ENCODE peak calls at places on chromosome 4, in nine cellular contexts. Y is heart left ventricle, I is lower lobe of right lung, C is IMR-90, B is mesendoderm, Q is HCT116, M is ovary, L is fibroblast of lung, S is neuronal stem cell. R is an unnamed sample.
A peak's percentile ranks its signal among the peaks of the same experiment; 100 is the strongest.

GRCh38 chr4:150126201-150126879 is 48.1 kb downstream of the DCLK2 start:
- DNase-seq in I (no peak), Q (no peak), B (no peak), Y (no peak), M (no peak), L (peak; percentile 78), C (peak; percentile 68), S (no peak), R (no peak)

GRCh38 chr4:115803825-115804224 is 690.4 kb upstream of the NDST4 start:
- DNase-seq in C (no peak), S (no peak), B (no peak), M (no peak), L (no peak), I (no peak), Q (no peak), Y (no peak), R (no peak)

GRCh38 chr4:4689694-4690440 is 148.0 kb upstream of the STX18 start:
- DNase-seq in S (no peak), Q (no peak), C (no peak), Y (no peak), I (no peak), B (no peak), M (no peak), L (no peak), R (no peak)

GRCh38 chr4:149999485-150000074 is 78.7 kb upstream of the DCLK2 start:
- DNase-seq in S (peak; percentile 15), L (peak; percentile 87), C (peak; percentile 87), M (peak; percentile 23), I (no peak), Q (peak; percentile 60), B (peak; percentile 65), Y (peak; percentile 32), R (no peak)

GRCh38 chr4:168304744-168305459 is 13.7 kb downstream of the DDX60 start:
- DNase-seq in I (no peak), Y (no peak), B (no peak), Q (no peak), C (peak; percentile 80), S (no peak), M (no peak), L (peak; percentile 73), R (no peak)

GRCh38 chr4:121898150-121898549 is 27.9 kb upstream of the BBS7 start:
- DNase-seq in L (no peak), Y (no peak), C (no peak), Q (peak; percentile 10), B (peak; percentile 11), I (no peak), S (no peak), M (no peak), R (no peak)

GRCh38 chr4:168059251-168059650 is 33.1 kb upstream of the ANXA10 start:
- DNase-seq in Y (no peak), Q (no peak), C (peak; percentile 72), L (peak; percentile 67), B (no peak), S (no peak), M (no peak), I (no peak), R (no peak)

GRCh38 chr4:123340381-123340701 is 56.3 kb upstream of the SPRY1 start:
- DNase-seq in I (no peak), M (no peak), Y (no peak), S (no peak), Q (peak; percentile 34), L (peak; percentile 92), C (peak; percentile 95), B (no peak), R (no peak)

GRCh38 chr4:120977435-120977997 is 55.0 kb upstream of the PRDM5 start:
- DNase-seq in I (no peak), Q (peak; percentile 61), L (peak; percentile 74), B (peak; percentile 86), Y (no peak), S (no peak), C (peak; percentile 70), M (no peak), R (no peak)

GRCh38 chr4:66564901-66565648 is 894.8 kb upstream of the EPHA5 start:
- DNase-seq in M (no peak), L (peak; percentile 67), Q (no peak), I (no peak), C (peak; percentile 73), Y (no peak), S (no peak), B (no peak), R (no peak)

GRCh38 chr4:6460876-6461275 is 11.5 kb downstream of the PPP2R2C start:
- DNase-seq in L (no peak), B (no peak), S (no peak), Q (no peak), M (no peak), C (no peak), Y (peak; percentile 4), I (no peak), R (peak; percentile 45)

GRCh38 chr4:13461511-13461910 is 22.6 kb downstream of the RAB28 start:
- DNase-seq in I (no peak), Y (no peak), C (peak; percentile 54), L (peak; percentile 35), M (no peak), B (no peak), S (no peak), Q (no peak), R (no peak)

GRCh38 chr4:123216946-123217345 is 179.6 kb upstream of the SPRY1 start:
- DNase-seq in Q (no peak), M (no peak), S (no peak), Y (no peak), L (no peak), I (no peak), C (no peak), B (no peak), R (no peak)

GRCh38 chr4:78213218-78213617 is 156.1 kb downstream of the FRAS1 start:
- DNase-seq in C (no peak), S (no peak), L (no peak), Y (no peak), M (no peak), I (no peak), Q (no peak), B (no peak), R (no peak)

GRCh38 chr4:137609693-137610450 is 77.6 kb upstream of the PCDH18 start:
- DNase-seq in I (no peak), L (peak; percentile 70), B (peak; percentile 44), M (no peak), Y (no peak), C (peak; percentile 78), Q (no peak), S (no peak), R (no peak)

GRCh38 chr4:145679520-145679919 is 426 bp upstream of the C4orf51 start:
- DNase-seq in Y (peak; percentile 27), I (peak; percentile 61), C (peak; percentile 97), L (peak; percentile 86), S (no peak), M (no peak), B (peak; percentile 32), Q (peak; percentile 43), R (peak; percentile 19)

GRCh38 chr4:25440478-25441030 is 63.5 kb downstream of the ANAPC4 start:
- DNase-seq in M (peak; percentile 87), Q (no peak), L (peak; percentile 25), C (no peak), B (no peak), S (no peak), Y (peak; percentile 56), I (no peak), R (no peak)

GRCh38 chr4:10460313-10461047 is 3.3 kb upstream of the ZNF518B start:
- DNase-seq in Q (no peak), Y (no peak), L (no peak), S (no peak), M (no peak), B (no peak), C (no peak), I (no peak), R (no peak)

GRCh38 chr4:153684182-153685073 is at the start of gene TLR2:
- DNase-seq in I (peak; percentile 93), Q (no peak), Y (peak; percentile 70), S (peak; percentile 41), B (peak; percentile 63), C (no peak), M (peak; percentile 48), L (no peak), R (peak; percentile 22)

GRCh38 chr4:123587983-123588494 is 191.4 kb downstream of the SPRY1 start:
- DNase-seq in C (peak; percentile 93), I (no peak), B (no peak), S (no peak), L (peak; percentile 93), Q (peak; percentile 63), Y (no peak), M (no peak), R (peak; percentile 12)

DNA sequence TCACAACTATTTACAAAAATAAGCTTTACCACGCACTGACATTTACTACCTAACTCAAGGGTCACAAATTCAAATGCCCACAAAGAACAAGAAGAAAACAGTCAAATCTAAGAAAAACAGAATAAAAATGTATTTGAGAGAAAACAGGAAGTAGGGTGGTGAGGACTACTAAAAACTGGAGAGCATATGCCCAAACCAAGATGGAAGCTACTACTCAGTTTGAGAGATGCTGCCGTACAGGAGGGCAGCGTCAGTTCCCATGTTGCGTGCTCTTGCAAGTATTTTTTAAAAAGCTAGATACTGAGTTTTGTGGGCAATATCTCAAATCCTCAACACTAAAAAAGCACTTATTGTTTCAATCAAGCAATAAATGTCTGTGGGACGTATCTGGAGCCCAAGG is 16.2 kb downstream of the HNRNPD start:
- DNase-seq in S (no peak), Q (no peak), C (no peak), I (no peak), B (no peak), M (no peak), Y (no peak), L (no peak), R (no peak)
- H3K36me3 ChIP-seq in S (peaks cover 20% of the 10 kb centered on the region), Q (peaks cover 65% of the 10 kb centered on the region), C (peaks cover 30% of the 10 kb centered on the region), I (peaks cover 61% of the 10 kb centered on the region), B (peaks cover 10% of the 10 kb centered on the region), M (no peaks in the 10 kb centered on the region), Y (peaks cover 32% of the 10 kb centered on the region), L (peaks cover 5% of the 10 kb centered on the region), R (peaks cover 25% of the 10 kb centered on the region)

DNA sequence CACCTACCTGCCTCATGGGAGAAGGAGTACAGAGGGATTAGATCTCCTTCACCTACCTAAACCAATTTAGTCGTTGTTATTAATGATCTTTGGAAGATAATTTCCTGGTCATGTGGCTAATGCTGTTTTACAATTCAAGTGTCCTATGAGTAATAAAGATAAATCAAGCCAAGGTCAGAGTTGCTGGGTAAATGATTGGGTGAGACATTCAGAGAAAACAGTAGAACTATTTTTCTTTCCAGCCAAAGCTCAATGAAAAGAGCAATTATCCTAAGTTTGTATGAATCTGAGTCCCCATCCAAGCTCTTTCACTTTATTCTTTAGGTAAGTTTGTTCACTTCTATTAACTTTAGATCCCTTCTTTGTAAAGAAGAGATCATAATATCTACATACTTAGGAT is 422.9 kb upstream of the FAM241A start:
- DNase-seq in Y (no peak), Q (no peak), C (no peak), B (no peak), L (no peak), M (no peak), S (no peak), I (no peak), R (no peak)
- H3K36me3 ChIP-seq in Y (no peaks in the 10 kb centered on the region), Q (no peaks in the 10 kb centered on the region), C (no peaks in the 10 kb centered on the region), B (no peaks in the 10 kb centered on the region), L (no peaks in the 10 kb centered on the region), M (no peaks in the 10 kb centered on the region), S (no peaks in the 10 kb centered on the region), I (no peaks in the 10 kb centered on the region), R (no peaks in the 10 kb centered on the region)

GRCh38 chr4:118826723-118827444 is 9.0 kb downstream of the SEC24D start:
- DNase-seq in Q (no peak), M (no peak), B (peak; percentile 36), S (no peak), I (no peak), L (no peak), C (no peak), Y (no peak), R (no peak)
- H3K36me3 ChIP-seq in Q (no peaks in the 10 kb centered on the region), M (no peaks in the 10 kb centered on the region), B (peaks cover 7% of the 10 kb centered on the region), S (peaks cover 6% of the 10 kb centered on the region), I (peaks cover 56% of the 10 kb centered on the region), L (peaks cover 25% of the 10 kb centered on the region), C (peaks cover 62% of the 10 kb centered on the region), Y (peaks cover 10% of the 10 kb centered on the region), R (peaks cover 8% of the 10 kb centered on the region)

GRCh38 chr4:182177166-182177565 is 66.0 kb upstream of the TENM3 start:
- DNase-seq in S (no peak), Q (no peak), L (peak; percentile 23), C (no peak), M (no peak), Y (no peak), I (no peak), B (no peak), R (no peak)
- H3K36me3 ChIP-seq in S (no peaks in the 10 kb centered on the region), Q (no peaks in the 10 kb centered on the region), L (no peaks in the 10 kb centered on the region), C (no peaks in the 10 kb centered on the region), M (no peaks in the 10 kb centered on the region), Y (no peaks in the 10 kb centered on the region), I (no peaks in the 10 kb centered on the region), B (no peaks in the 10 kb centered on the region), R (no peaks in the 10 kb centered on the region)